ENCODE peak calls at places on chromosome 21, in eight cellular contexts. D, Y, C, X, Q, G, P and V are unnamed samples. For H3K27me3 and H3K4me1, the result is how much of the 10 kb centered on the place peaks cover.

GRCh38 chr21:15249285-15249993 is 184.6 kb upstream of the NRIP1 start:
- DNase-seq in D (no peak), Y (no peak), C (no peak), X (peak), Q (no peak), G (no peak), P (no peak), V (no peak)

GRCh38 chr21:33884361-33885157 is 31.0 kb downstream of the ATP5PO start:
- DNase-seq in D (peak), Y (no peak), C (no peak), X (peak), Q (no peak), G (no peak), P (no peak), V (peak)

GRCh38 chr21:38839683-38840286 is 34.1 kb downstream of the ETS2 start:
- DNase-seq in D (peak), Y (no peak), C (no peak), X (peak), Q (no peak), G (no peak), P (no peak), V (peak)

GRCh38 chr21:38507374-38507942 is 9.2 kb upstream of the ERG start:
- DNase-seq in D (no peak), Y (no peak), C (no peak), X (no peak), Q (no peak), G (no peak), P (no peak), V (no peak)

GRCh38 chr21:15617968-15618367 is 111.8 kb upstream of the USP25 start:
- DNase-seq in D (peak), Y (no peak), C (no peak), X (peak), Q (no peak), G (no peak), P (no peak), V (peak)

GRCh38 chr21:25967566-25968438 is 202.8 kb downstream of the APP start:
- DNase-seq in D (no peak), Y (no peak), C (no peak), X (peak), Q (no peak), G (no peak), P (no peak), V (no peak)

GRCh38 chr21:30839304-30839703 is 9.7 kb upstream of the KRTAP7-1 start:
- DNase-seq in D (peak), Y (peak), C (no peak), X (peak), Q (peak), G (no peak), P (no peak), V (peak)

GRCh38 chr21:32411366-32412161 is 942 bp upstream of the EVA1C start:
- DNase-seq in D (peak), Y (peak), C (no peak), X (peak), Q (peak), G (peak), P (peak), V (peak)

GRCh38 chr21:29434081-29434480 is 135.4 kb downstream of the BACH1 start:
- DNase-seq in D (no peak), Y (no peak), C (no peak), X (no peak), Q (no peak), G (no peak), P (no peak), V (peak)

GRCh38 chr21:44714905-44715304 is 3.5 kb upstream of the TSPEAR start:
- DNase-seq in D (no peak), Y (no peak), C (no peak), X (no peak), Q (no peak), G (no peak), P (peak), V (no peak)

GRCh38 chr21:44713130-44713529 is 1.8 kb upstream of the TSPEAR start:
- DNase-seq in D (no peak), Y (no peak), C (no peak), X (no peak), Q (no peak), G (no peak), P (peak), V (no peak)

GRCh38 chr21:44711327-44712202 is at the start of gene TSPEAR:
- DNase-seq in D (no peak), Y (no peak), C (no peak), X (no peak), Q (peak), G (no peak), P (peak), V (no peak)

GRCh38 chr21:44712203-44713028 is 1.0 kb upstream of the TSPEAR start:
- DNase-seq in D (no peak), Y (no peak), C (no peak), X (no peak), Q (no peak), G (no peak), P (peak), V (no peak)

GRCh38 chr21:44713846-44714245 is 2.5 kb upstream of the TSPEAR start:
- DNase-seq in D (no peak), Y (peak), C (no peak), X (no peak), Q (no peak), G (no peak), P (peak), V (no peak)
- H3K27me3 ChIP-seq in D (half or more), Y (under half), C (under half), X (half or more), Q (under half), G (half or more), P (under half), V (half or more)

GRCh38 chr21:45109831-45110492 is 35.6 kb downstream of the ADARB1 start:
- DNase-seq in D (no peak), Y (no peak), C (no peak), X (no peak), Q (no peak), G (no peak), P (no peak), V (no peak)

GRCh38 chr21:45111703-45112102 is 37.3 kb downstream of the ADARB1 start:
- DNase-seq in D (no peak), Y (no peak), C (no peak), X (no peak), Q (no peak), G (no peak), P (no peak), V (no peak)

GRCh38 chr21:45112371-45112770 is 38.0 kb downstream of the ADARB1 start:
- DNase-seq in D (peak), Y (no peak), C (no peak), X (peak), Q (no peak), G (no peak), P (no peak), V (no peak)

GRCh38 chr21:45108808-45109800 is 34.7 kb downstream of the ADARB1 start:
- DNase-seq in D (no peak), Y (no peak), C (no peak), X (no peak), Q (no peak), G (no peak), P (no peak), V (no peak)

DNA sequence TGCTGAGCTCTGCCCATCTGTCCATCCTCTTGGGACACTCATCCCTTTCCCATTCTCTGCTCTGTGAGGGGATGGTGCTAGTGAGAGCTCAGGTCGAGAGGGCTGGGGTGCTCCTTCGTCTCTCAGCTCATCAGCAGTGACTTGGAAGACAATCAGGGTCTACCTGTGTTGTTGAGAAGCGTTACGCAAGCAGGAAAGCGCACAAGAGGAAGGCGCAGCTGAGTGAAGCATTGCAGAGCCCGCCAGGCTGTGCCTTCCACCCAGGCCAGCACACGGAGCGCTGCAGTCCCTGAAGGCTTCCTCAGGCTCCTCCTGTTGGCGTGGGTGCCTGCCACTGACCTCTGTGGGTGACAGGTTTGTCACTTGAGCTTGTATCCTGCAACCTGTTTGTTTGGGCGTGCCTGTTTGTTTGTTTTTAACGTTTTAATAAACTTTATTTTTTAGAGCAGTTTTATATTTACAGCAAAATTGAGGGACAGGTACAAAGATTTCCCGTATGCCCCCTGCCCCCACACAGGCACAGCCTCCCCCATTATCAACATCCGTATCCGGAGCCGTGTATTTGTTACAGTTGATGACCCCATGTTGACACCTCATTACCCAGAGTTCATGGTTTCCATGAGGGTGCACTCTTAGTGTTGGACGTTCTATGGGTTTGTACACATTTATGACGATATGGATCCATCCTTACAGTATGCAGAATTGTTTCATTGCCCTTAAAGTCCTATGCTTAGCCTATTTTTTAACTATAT is 36.7 kb downstream of the ADARB1 start:
- DNase-seq in D (no peak), Y (no peak), C (no peak), X (no peak), Q (no peak), G (no peak), P (no peak), V (no peak)
- H3K4me1 ChIP-seq in D (under half), Y (under half), C (under half), X (under half), Q (under half), G (under half), P (under half), V (under half)

GRCh38 chr21:22764222-22764621 is 1766.0 kb downstream of the NCAM2 start:
- DNase-seq in D (no peak), Y (no peak), C (no peak), X (no peak), Q (no peak), G (no peak), P (no peak), V (no peak)
- H3K4me3 ChIP-seq in D (no peak), Y (no peak), C (no peak), X (no peak), Q (no peak), G (no peak), P (no peak), V (no peak)

DNA sequence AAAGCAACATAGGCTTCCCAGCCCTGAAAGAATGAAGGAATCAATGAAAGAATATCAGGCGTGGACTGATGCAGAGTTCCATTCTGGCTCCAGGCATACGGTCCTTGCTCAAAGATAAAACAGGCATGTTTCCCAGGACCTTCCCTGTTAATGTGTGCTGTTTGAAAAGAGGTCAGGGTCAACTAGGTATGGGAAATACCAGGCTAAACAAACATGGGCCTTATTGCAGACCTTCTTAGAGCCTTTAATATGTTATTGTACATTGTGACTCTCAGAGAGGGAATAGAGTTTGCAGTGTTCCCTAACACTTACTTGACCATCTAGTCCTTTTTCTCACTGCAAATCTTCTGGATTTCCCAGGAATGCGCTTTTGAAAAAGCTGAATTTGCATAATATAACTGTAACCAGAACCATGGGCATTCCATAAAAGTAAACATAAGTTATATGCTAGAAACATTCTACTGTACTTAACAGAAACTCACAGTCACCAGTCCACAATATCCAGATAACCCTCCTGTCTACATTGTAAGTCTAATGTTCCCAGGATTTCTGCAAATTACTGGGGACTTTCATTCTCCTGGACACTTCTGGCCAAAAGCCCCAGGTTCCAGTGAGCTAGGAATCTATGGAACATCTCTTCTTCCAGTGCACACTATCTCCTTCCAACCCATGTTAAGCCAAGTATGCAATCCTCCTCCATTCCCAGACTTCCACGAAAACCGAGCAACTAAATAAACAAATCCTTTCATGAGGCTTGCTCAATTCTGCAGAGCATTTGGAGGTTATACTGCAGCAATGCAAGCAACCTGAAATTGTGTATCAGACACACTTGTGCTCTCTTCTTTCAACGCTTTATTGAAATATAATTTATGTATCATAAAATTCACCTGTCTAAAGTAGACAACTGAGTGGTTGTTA is 486.6 kb downstream of the SETD4 start:
- DNase-seq in D (no peak), Y (peak), C (no peak), X (peak), Q (no peak), G (no peak), P (no peak), V (peak)
- H3K27me3 ChIP-seq in D (under half), Y (under half), C (under half), X (under half), Q (under half), G (under half), P (under half), V (under half)

GRCh38 chr21:20639026-20639425 is 359.2 kb upstream of the NCAM2 start:
- DNase-seq in D (no peak), Y (no peak), C (no peak), X (peak), Q (no peak), G (no peak), P (no peak), V (no peak)
- H3K4me1 ChIP-seq in D (under half), Y (under half), C (under half), X (under half), Q (under half), G (under half), P (under half), V (under half)

DNA sequence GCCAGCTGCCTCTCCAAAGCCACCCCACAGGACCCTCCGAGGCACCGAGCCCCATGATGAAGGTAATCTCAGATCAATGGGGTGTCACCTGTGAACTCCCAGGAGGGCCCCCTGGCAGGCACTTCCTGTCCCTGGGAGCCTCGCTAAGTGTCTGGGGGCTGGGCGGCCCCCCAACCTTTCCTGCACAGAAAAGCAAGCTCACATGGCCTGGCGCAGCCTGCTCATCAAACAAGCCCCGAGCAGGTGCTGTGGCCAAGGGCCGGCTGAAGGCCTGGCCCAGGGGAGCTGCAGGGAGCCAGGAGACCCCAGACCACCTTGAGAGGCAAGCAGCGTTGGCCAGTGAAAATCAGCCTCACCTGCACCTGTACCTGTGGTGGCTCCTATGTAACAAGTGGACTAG is 2.9 kb downstream of the RIPK4 start:
- DNase-seq in D (no peak), Y (no peak), C (no peak), X (no peak), Q (peak), G (no peak), P (no peak), V (no peak)
- H3K4me3 ChIP-seq in D (no peak), Y (no peak), C (no peak), X (no peak), Q (no peak), G (no peak), P (no peak), V (no peak)

GRCh38 chr21:42556476-42556875 is 42.8 kb downstream of the SLC37A1 start:
- DNase-seq in D (no peak), Y (no peak), C (no peak), X (no peak), Q (peak), G (no peak), P (no peak), V (no peak)

GRCh38 chr21:42558368-42558767 is 44.7 kb downstream of the SLC37A1 start:
- DNase-seq in D (no peak), Y (no peak), C (no peak), X (no peak), Q (no peak), G (no peak), P (no peak), V (no peak)

GRCh38 chr21:42555756-42556438 is 42.2 kb downstream of the SLC37A1 start:
- DNase-seq in D (no peak), Y (no peak), C (no peak), X (no peak), Q (peak), G (no peak), P (no peak), V (no peak)

GRCh38 chr21:42557420-42557819 is 43.8 kb downstream of the SLC37A1 start:
- DNase-seq in D (no peak), Y (no peak), C (no peak), X (no peak), Q (peak), G (no peak), P (no peak), V (no peak)

GRCh38 chr21:42556960-42557359 is 43.3 kb downstream of the SLC37A1 start:
- DNase-seq in D (no peak), Y (peak), C (no peak), X (no peak), Q (peak), G (no peak), P (no peak), V (no peak)
- H3K27me3 ChIP-seq in D (under half), Y (under half), C (under half), X (under half), Q (under half), G (under half), P (under half), V (under half)

GRCh38 chr21:43277481-43278351 is 108.9 kb downstream of the CRYAA start:
- DNase-seq in D (no peak), Y (no peak), C (no peak), X (no peak), Q (no peak), G (peak), P (no peak), V (no peak)
- H3K4me1 ChIP-seq in D (under half), Y (under half), C (under half), X (under half), Q (under half), G (under half), P (under half), V (under half)